ENCODE peak calls at places on chromosomes 5 and 9, in six cellular contexts. C is NT2/D1, Q is cardiac muscle cell, O is A673, F is iPS DF 6.9, X is tibial nerve. A is an unnamed sample. For H3K4me1 and H3K36me3, the result is how much of the 10 kb centered on the place peaks cover.

GRCh38 chr5:15135661-15136060 is 264.1 kb upstream of the ANKH start:
- DNase-seq in F (no peak), Q (no peak), O (no peak), C (no peak), X (no peak), A (no peak)

GRCh38 chr5:127012933-127013332 is 17.4 kb downstream of the MARCHF3 start:
- DNase-seq in O (no peak), X (no peak), F (no peak), Q (peak), C (no peak), A (no peak)

GRCh38 chr5:71601222-71602026 is 14.3 kb downstream of the MCCC2 start:
- DNase-seq in X (no peak), C (peak), F (peak), Q (peak), O (peak), A (peak)

GRCh38 chr5:132999246-132999645 is 27.1 kb downstream of the ZCCHC10 start:
- DNase-seq in C (no peak), F (no peak), Q (peak), X (no peak), O (no peak), A (no peak)

GRCh38 chr9:93154293-93154903 is 20.3 kb upstream of the NINJ1 start:
- DNase-seq in C (no peak), O (peak), X (no peak), F (no peak), Q (peak), A (no peak)

GRCh38 chr5:107404595-107405366 is 266.0 kb downstream of the EFNA5 start:
- DNase-seq in F (no peak), C (no peak), O (no peak), Q (no peak), X (no peak), A (no peak)

GRCh38 chr5:150181035-150181434 is 8.8 kb upstream of the SLC6A7 start:
- DNase-seq in O (no peak), Q (peak), C (no peak), X (no peak), F (no peak), A (no peak)

GRCh38 chr5:26121343-26121742 is 917.0 kb downstream of the CDH9 start:
- DNase-seq in F (no peak), X (no peak), C (no peak), Q (no peak), O (peak), A (no peak)

GRCh38 chr5:133519191-133519590 is 93.2 kb downstream of the FSTL4 start:
- DNase-seq in C (no peak), X (no peak), F (no peak), Q (no peak), O (no peak), A (no peak)

GRCh38 chr9:98168952-98169488 is 23.4 kb downstream of the CORO2A start:
- DNase-seq in C (peak), F (no peak), O (no peak), X (peak), Q (peak), A (no peak)

GRCh38 chr9:136965771-136966484 is 11.4 kb upstream of the PTGDS start:
- DNase-seq in O (peak), C (no peak), F (no peak), X (no peak), Q (no peak), A (no peak)

GRCh38 chr5:36655171-36655570 is 48.8 kb downstream of the SLC1A3 start:
- DNase-seq in O (peak), C (no peak), X (no peak), Q (no peak), F (no peak), A (no peak)

GRCh38 chr5:40904205-40904993 is 4.9 kb upstream of the C7 start:
- DNase-seq in O (peak), Q (peak), C (peak), F (peak), X (peak), A (no peak)

GRCh38 chr9:27276182-27277030 is 20.5 kb downstream of the EQTN start:
- DNase-seq in C (peak), Q (peak), X (no peak), O (peak), F (peak), A (no peak)

GRCh38 chr5:94422819-94423218 is 195.6 kb downstream of the KIAA0825 start:
- DNase-seq in X (no peak), F (no peak), O (peak), Q (peak), C (no peak), A (peak)

GRCh38 chr9:36173861-36174260 is 4.7 kb downstream of the CCIN start:
- DNase-seq in F (no peak), C (no peak), X (no peak), Q (no peak), O (no peak), A (no peak)

GRCh38 chr5:122498163-122498562 is 186.1 kb downstream of the SNCAIP start:
- DNase-seq in C (peak), X (no peak), F (peak), O (peak), Q (peak), A (no peak)

GRCh38 chr5:9363026-9363793 is 182.7 kb downstream of the SEMA5A start:
- DNase-seq in Q (peak), C (no peak), X (no peak), O (no peak), F (no peak), A (no peak)

GRCh38 chr9:4985376-4986266 is 549 bp downstream of the JAK2 start:
- DNase-seq in X (no peak), F (no peak), C (peak), O (peak), Q (peak), A (no peak)

GRCh38 chr9:14136047-14136446 is 177.9 kb downstream of the NFIB start:
- DNase-seq in O (no peak), X (no peak), F (no peak), Q (no peak), C (no peak), A (no peak)

GRCh38 chr5:128876848-128877387 is 88.4 kb upstream of the SLC27A6 start:
- DNase-seq in F (no peak), X (no peak), C (no peak), Q (no peak), O (no peak), A (no peak)

GRCh38 chr9:32968101-32969011 is 33.1 kb downstream of the APTX start:
- DNase-seq in F (no peak), X (peak), C (peak), Q (peak), O (peak), A (no peak)

GRCh38 chr9:92004045-92004392 is 54.0 kb upstream of the ROR2 start:
- DNase-seq in Q (no peak), F (no peak), O (no peak), C (no peak), X (no peak), A (no peak)

GRCh38 chr5:155727512-155728145 is 599.3 kb upstream of the SGCD start:
- DNase-seq in O (peak), X (no peak), F (no peak), C (no peak), Q (no peak), A (no peak)

GRCh38 chr9:99752710-99753109 is 69.0 kb upstream of the NR4A3 start:
- DNase-seq in C (no peak), F (no peak), Q (peak), X (no peak), O (no peak), A (peak)

GRCh38 chr5:14614490-14614889 is 32.9 kb downstream of the OTULINL start:
- DNase-seq in O (no peak), X (no peak), Q (no peak), C (no peak), F (no peak), A (no peak)

GRCh38 chr5:142324871-142325676 is at the start of gene SPRY4:
- DNase-seq in O (peak), Q (peak), F (peak), C (peak), X (peak), A (peak)

GRCh38 chr5:119072496-119072895 is 1.6 kb downstream of the DMXL1 start:
- DNase-seq in C (no peak), Q (no peak), O (no peak), F (no peak), X (no peak), A (no peak)
- H3K4me1 ChIP-seq in C (under half), Q (under half), O (under half), F (under half), X (under half), A (under half)

GRCh38 chr9:122986010-122986409 is 45.2 kb downstream of the RABGAP1 start:
- DNase-seq in Q (no peak), X (no peak), O (no peak), C (no peak), F (no peak), A (no peak)
- H3K36me3 ChIP-seq in Q (under half), X (under half), O (under half), C (half or more), F (under half), A (under half)

GRCh38 chr5:177092178-177093081 is 5.7 kb downstream of the FGFR4 start:
- DNase-seq in O (no peak), C (no peak), Q (no peak), F (no peak), X (no peak), A (no peak)
- H3K4me1 ChIP-seq in O (under half), C (under half), Q (under half), F (under half), X (under half), A (under half)

DNA sequence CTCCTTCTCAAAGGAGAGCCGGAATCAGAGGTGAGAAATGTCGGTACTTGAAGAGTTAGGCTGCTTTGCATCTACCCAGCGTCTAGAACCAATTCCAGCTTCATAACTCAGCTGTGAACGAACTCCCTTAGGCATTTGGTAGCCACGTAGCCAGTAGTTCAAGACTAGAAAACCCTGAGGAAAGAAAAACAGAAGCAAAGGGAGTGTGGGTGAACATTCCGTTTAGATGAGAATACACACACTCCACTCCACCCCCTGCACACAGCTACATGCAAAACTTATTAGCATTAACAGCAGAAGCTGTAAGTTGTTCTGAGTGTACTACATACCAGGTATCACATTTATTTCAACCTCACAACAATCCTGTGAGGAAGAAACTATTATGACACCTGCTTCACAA is 78.3 kb downstream of the SMIM23 start:
- DNase-seq in F (no peak), X (no peak), Q (peak), C (no peak), O (no peak), A (peak)
- H3K36me3 ChIP-seq in F (under half), X (under half), Q (under half), C (under half), O (under half), A (under half)

DNA sequence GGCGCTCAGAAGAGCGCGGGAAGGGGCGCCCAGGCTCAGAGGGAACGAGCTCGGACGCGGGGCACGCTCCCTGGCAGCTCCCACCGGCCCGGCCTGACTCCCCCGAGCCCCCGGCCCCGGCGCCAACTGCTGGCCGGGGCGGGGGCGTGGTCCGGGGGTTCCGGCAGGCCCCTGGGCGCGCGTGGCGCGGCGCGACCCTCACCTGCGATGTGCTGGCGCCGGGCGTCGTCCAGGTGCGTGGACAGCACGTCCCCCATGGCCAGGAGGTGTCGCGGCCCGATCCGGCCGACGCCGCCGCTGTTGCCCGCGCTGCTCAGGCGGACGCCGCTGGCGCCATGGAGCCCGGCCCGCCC is 43.5 kb upstream of the STXBP1 start:
- DNase-seq in F (no peak), O (no peak), Q (no peak), X (no peak), C (no peak), A (no peak)
- H3K4me1 ChIP-seq in F (under half), O (under half), Q (under half), X (under half), C (under half), A (under half)

DNA sequence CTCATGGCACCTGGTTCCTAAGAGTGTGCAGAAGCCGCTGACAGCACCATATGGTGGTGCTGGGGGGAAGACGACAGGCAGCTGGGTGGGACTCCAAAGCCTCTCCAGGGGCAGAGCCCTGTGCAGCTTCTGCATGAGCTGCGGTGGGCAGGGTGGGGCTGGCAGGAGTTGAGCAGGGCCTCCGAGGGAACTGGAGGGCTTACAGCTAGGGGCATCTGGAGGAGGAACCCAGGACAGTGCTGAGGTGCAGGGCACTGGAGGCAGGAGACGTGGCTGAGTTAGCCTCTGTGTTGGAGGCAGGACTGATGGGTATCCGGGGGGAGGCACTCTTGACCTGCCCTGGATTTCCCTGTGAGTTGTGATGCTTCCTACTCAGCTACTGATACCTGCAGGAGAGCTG is 45.0 kb downstream of the TENT4A start:
- DNase-seq in X (no peak), Q (no peak), O (no peak), C (no peak), F (no peak), A (no peak)
- H3K36me3 ChIP-seq in X (under half), Q (under half), O (under half), C (under half), F (under half), A (under half)

DNA sequence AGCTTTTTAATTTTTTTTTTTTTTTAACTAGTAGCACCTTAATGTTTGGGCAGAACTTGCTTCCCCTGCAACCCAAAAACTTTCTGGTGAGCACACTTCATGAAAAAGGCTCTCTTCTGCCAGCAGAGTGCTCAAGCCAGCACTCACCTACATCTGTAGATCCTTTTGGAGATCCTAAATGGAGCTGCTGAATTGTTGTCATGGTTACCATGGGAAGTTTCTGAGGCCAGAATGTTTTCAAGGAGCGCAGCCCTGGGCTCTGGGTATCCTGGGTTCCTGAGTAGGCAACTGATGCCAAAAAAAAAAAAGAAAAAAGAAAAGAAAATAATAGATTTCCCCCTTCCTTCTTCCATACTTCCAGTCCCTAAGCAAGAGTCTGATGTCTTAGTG is 3.1 kb upstream of the CPEB4 start:
- DNase-seq in C (no peak), O (no peak), Q (no peak), X (no peak), F (no peak), A (no peak)
- H3K4me1 ChIP-seq in C (under half), O (under half), Q (under half), X (under half), F (under half), A (under half)

GRCh38 chr9:21852751-21853150 is 50.3 kb downstream of the MTAP start:
- DNase-seq in Q (no peak), C (no peak), O (no peak), X (no peak), F (no peak), A (no peak)

GRCh38 chr9:21854594-21854993 is 52.2 kb downstream of the MTAP start:
- DNase-seq in C (no peak), X (no peak), O (no peak), Q (peak), F (no peak), A (no peak)

GRCh38 chr9:21853414-21853813 is 51.0 kb downstream of the MTAP start:
- DNase-seq in Q (no peak), F (no peak), X (no peak), O (no peak), C (no peak), A (no peak)

GRCh38 chr9:21854119-21854518 is 51.7 kb downstream of the MTAP start:
- DNase-seq in Q (no peak), O (no peak), X (no peak), F (no peak), C (no peak), A (no peak)

GRCh38 chr9:21856301-21857094 is 54.1 kb downstream of the MTAP start:
- DNase-seq in C (no peak), O (no peak), F (no peak), X (no peak), Q (no peak), A (no peak)
- H3K36me3 ChIP-seq in C (half or more), O (under half), F (under half), X (under half), Q (under half), A (under half)

GRCh38 chr5:151671979-151672378 is 14.7 kb downstream of the SPARC start:
- DNase-seq in Q (peak), C (no peak), X (no peak), F (no peak), O (peak), A (no peak)

GRCh38 chr5:151675225-151675955 is 11.3 kb downstream of the SPARC start:
- DNase-seq in Q (peak), X (no peak), F (no peak), C (no peak), O (peak), A (no peak)

GRCh38 chr5:151675956-151676712 is 10.6 kb downstream of the SPARC start:
- DNase-seq in F (no peak), O (peak), Q (no peak), C (no peak), X (no peak), A (no peak)

GRCh38 chr5:151670953-151671636 is 15.6 kb downstream of the SPARC start:
- DNase-seq in O (peak), C (no peak), X (no peak), Q (no peak), F (no peak), A (no peak)

DNA sequence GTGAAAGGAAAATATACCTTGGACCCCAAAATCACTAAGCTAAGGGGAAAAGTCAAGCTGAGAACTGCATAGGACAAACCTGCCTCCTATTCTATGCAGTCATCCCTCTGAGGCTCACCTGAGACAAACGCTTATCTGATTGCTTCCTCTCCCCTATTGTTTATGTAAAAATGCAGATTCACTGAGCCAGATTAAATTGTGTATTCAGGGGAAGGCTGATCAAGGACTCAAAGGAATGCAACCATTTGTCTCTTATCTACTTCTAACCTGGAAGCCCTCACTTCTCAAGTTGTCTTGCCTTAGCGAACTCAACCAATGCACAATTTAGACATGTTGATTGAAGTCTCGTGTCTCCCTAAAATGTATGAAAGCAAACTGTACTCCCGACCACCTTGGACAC is 13.3 kb downstream of the SPARC start:
- DNase-seq in F (no peak), X (no peak), Q (no peak), O (no peak), C (no peak), A (no peak)
- H3K4me1 ChIP-seq in F (under half), X (under half), Q (under half), O (under half), C (under half), A (under half)

A was measured in keratinocyte.